ENCODE peak calls at places on chromosomes 3 and 15, in four cellular contexts. W, E, O and Z are unnamed samples.

GRCh38 chr3:31014317-31015040 is 120.0 kb upstream of the GADL1 start:
- DNase-seq in W (no peak), E (no peak), O (no peak), Z (no peak)

GRCh38 chr3:99505200-99505599 is 133.2 kb upstream of the COL8A1 start:
- DNase-seq in W (no peak), E (no peak), O (no peak), Z (no peak)

GRCh38 chr3:8490079-8490552 is 11.5 kb upstream of the LMCD1 start:
- DNase-seq in W (no peak), E (no peak), O (no peak), Z (no peak)

GRCh38 chr3:107992976-107993684 is 97.7 kb downstream of the CD47 start:
- DNase-seq in W (no peak), E (no peak), O (no peak), Z (no peak)

GRCh38 chr3:28295819-28296364 is 52.6 kb upstream of the ZCWPW2 start:
- DNase-seq in W (no peak), E (no peak), O (no peak), Z (no peak)

GRCh38 chr3:78314327-78314726 is 1274.4 kb downstream of the ROBO2 start:
- DNase-seq in W (no peak), E (no peak), O (no peak), Z (no peak)

GRCh38 chr15:79816565-79816964 is 80.2 kb downstream of the MTHFS start:
- DNase-seq in W (no peak), E (no peak), O (no peak), Z (no peak)

GRCh38 chr3:145952541-145952940 is 208.4 kb downstream of the PLOD2 start:
- DNase-seq in W (no peak), E (no peak), O (no peak), Z (no peak)

GRCh38 chr15:25088261-25088790 is 133.5 kb downstream of the SNRPN start:
- DNase-seq in W (no peak), E (no peak), O (no peak), Z (no peak)

GRCh38 chr3:135539351-135539750 is 426.2 kb upstream of the PPP2R3A start:
- DNase-seq in W (no peak), E (no peak), O (no peak), Z (peak)

GRCh38 chr15:44735482-44736260 is 657 bp upstream of the TRIM69 start:
- DNase-seq in W (no peak), E (no peak), O (peak), Z (peak)

GRCh38 chr3:31880020-31880419 is 101.0 kb downstream of the OSBPL10 start:
- DNase-seq in W (no peak), E (no peak), O (no peak), Z (no peak)

GRCh38 chr3:146159616-146160232 is 1.3 kb downstream of the PLOD2 start:
- DNase-seq in W (no peak), E (no peak), O (no peak), Z (no peak)

GRCh38 chr3:84141571-84141970 is 817.2 kb upstream of the CADM2 start:
- DNase-seq in W (no peak), E (no peak), O (no peak), Z (no peak)

GRCh38 chr15:98875309-98875708 is 132.3 kb downstream of the PGPEP1L start:
- DNase-seq in W (no peak), E (no peak), O (no peak), Z (no peak)

GRCh38 chr3:22960326-22960984 is 242.7 kb upstream of the UBE2E2 start:
- DNase-seq in W (peak), E (no peak), O (peak), Z (peak)

GRCh38 chr3:69271098-69271497 is 114.8 kb downstream of the FRMD4B start:
- DNase-seq in W (no peak), E (no peak), O (no peak), Z (no peak)

GRCh38 chr3:159922861-159923312 is 65.7 kb upstream of the IL12A start:
- DNase-seq in W (no peak), E (no peak), O (no peak), Z (no peak)

GRCh38 chr3:10434938-10435336 is 70.4 kb downstream of the ATP2B2 start:
- DNase-seq in W (no peak), E (no peak), O (no peak), Z (no peak)

GRCh38 chr3:76646921-76647562 is 392.9 kb upstream of the ROBO2 start:
- DNase-seq in W (no peak), E (no peak), O (no peak), Z (no peak)

GRCh38 chr3:22377421-22377820 is 626.4 kb upstream of the ZNF385D start:
- DNase-seq in W (no peak), E (no peak), O (no peak), Z (no peak)

GRCh38 chr3:109072208-109072607 is 45.7 kb downstream of the MORC1 start:
- DNase-seq in W (no peak), E (no peak), O (no peak), Z (no peak)

GRCh38 chr3:171801738-171802600 is 8.3 kb downstream of the PLD1 start:
- DNase-seq in W (peak), E (no peak), O (no peak), Z (no peak)

GRCh38 chr15:69314736-69315135 is 16.0 kb downstream of the PAQR5 start:
- DNase-seq in W (no peak), E (no peak), O (no peak), Z (no peak)

GRCh38 chr3:72690646-72691045 is 157.6 kb downstream of the SHQ1 start:
- DNase-seq in W (no peak), E (no peak), O (no peak), Z (no peak)

GRCh38 chr15:42511010-42511396 is 15.6 kb downstream of the SNAP23 start:
- DNase-seq in W (no peak), E (no peak), O (no peak), Z (no peak)

GRCh38 chr3:31918179-31919165 is 62.6 kb downstream of the OSBPL10 start:
- DNase-seq in W (no peak), E (no peak), O (no peak), Z (no peak)

DNA sequence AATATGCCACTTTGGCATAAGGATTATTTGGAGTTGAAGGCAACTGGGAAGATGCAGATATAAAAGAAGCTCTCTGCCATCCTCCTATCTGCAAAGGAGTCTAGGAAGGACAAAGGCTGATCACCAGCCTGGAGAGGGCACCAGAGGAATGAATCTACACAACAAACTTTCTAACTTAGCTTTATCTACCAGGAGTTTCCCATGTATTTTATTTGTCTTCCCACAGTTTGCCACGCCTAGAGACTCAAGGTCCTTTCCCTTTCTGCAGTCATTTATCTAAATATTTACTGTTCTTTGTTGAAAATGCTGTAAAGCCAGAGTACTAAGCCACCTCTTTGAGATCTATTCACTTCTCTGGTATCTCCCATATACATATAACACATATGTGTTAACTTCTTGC is 32.2 kb downstream of the GPR176 start:
- DNase-seq in W (peak), E (no peak), O (no peak), Z (peak)
- TF ChIP-seq CTCF in W (peak), E (peak), O (peak), Z (peak)

GRCh38 chr15:74793135-74794028 is 11.5 kb downstream of the CSK start:
- DNase-seq in W (no peak), E (no peak), O (peak), Z (peak)

GRCh38 chr15:74791667-74792066 is 9.8 kb downstream of the CSK start:
- DNase-seq in W (no peak), E (no peak), O (no peak), Z (no peak)

GRCh38 chr15:74791007-74791406 is 9.1 kb downstream of the CSK start:
- DNase-seq in W (no peak), E (no peak), O (no peak), Z (no peak)

GRCh38 chr15:74794248-74794969 is 12.5 kb downstream of the CSK start:
- DNase-seq in W (no peak), E (no peak), O (peak), Z (no peak)

DNA sequence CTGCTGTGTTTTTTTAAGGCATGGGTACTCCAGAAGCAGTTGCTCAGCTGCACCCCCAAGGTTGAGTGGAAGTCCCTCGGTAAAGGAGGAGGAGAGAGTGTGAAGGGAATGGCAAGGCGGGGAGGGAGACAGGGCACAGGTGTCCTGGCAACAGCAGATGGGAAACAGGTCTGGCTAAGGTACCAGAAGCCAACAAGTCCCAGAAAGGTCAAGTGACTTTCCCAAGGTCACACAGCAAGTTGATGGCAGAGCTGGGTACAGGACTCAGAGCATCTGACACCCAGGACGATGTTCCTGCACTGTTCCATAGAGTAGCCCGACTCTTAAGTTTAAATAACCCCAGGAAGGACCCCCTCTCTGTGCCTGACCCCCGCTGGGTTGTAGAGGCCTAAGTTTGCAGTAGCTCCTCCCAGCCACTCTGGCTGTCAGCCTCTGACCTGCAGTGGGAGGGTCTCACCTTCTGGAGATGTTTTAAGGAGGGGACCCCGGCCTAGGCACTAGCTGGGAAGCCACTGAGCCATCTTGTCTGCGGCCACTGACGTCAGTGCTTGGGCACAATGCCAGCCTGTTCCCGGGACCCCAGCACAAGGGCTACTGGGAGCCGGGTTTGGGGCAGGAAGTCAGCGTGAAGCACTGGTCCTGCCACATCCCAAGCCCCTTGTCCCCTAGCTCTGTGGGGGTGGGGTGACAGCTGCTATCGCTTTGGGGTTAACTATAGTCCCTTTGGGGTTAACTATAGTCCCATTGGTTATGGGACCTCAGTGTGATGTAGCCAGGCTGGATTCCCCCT is 10.5 kb downstream of the CSK start:
- DNase-seq in W (no peak), E (no peak), O (peak), Z (no peak)
- TF ChIP-seq POLR2AphosphoS5 in W (no peak), E (no peak), O (no peak), Z (no peak)

GRCh38 chr15:63401714-63402497 is 20.3 kb upstream of the CA12 start:
- DNase-seq in W (no peak), E (no peak), O (no peak), Z (no peak)

GRCh38 chr15:63405159-63405558 is 23.5 kb upstream of the CA12 start:
- DNase-seq in W (no peak), E (no peak), O (no peak), Z (no peak)

GRCh38 chr15:63401078-63401477 is 19.4 kb upstream of the CA12 start:
- DNase-seq in W (no peak), E (no peak), O (no peak), Z (no peak)

GRCh38 chr15:63402498-63403253 is 21.0 kb upstream of the CA12 start:
- DNase-seq in W (peak), E (no peak), O (no peak), Z (no peak)

DNA sequence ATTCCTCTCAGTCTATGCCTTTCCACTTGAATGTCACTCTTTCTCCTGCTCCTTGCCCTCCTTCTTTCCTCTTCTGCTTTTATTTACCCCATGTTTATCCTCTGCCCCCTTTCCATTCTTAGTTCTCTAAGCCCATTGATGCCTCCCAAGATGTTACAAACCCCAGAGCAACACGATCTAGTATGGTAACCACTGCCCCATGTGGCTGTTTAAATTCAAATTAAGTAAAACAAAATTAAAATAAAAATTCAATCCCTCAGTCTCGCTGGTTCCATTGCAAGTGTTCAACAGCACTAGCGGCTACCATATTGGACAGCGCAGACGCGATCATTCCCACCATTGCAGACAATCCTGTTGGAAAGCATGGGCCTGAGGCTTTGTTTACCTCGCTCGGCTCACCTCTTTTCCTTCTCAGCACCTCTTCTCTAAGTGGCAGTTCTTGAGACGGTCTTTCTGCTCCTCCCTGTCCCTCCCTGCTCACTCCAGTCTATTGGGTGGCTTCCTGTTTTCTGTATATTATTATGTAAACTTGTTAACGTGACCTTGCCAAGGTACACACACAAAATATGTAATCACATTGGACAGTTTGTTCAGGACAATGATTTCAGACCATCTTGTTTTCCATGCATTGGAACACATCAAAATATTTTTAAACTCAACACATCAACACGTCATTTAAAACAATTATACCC is 21.8 kb upstream of the CA12 start:
- DNase-seq in W (no peak), E (no peak), O (no peak), Z (no peak)
- TF ChIP-seq CTCF in W (no peak), E (no peak), O (no peak), Z (no peak)

GRCh38 chr15:67574981-67575632 is 32.6 kb downstream of the MAP2K5 start:
- DNase-seq in W (no peak), E (no peak), O (no peak), Z (no peak)

GRCh38 chr15:67584157-67584556 is 41.7 kb downstream of the MAP2K5 start:
- DNase-seq in W (no peak), E (no peak), O (no peak), Z (no peak)

GRCh38 chr15:67579967-67580366 is 37.5 kb downstream of the MAP2K5 start:
- DNase-seq in W (no peak), E (no peak), O (no peak), Z (no peak)

GRCh38 chr15:67578020-67578600 is 35.6 kb downstream of the MAP2K5 start:
- DNase-seq in W (no peak), E (no peak), O (no peak), Z (no peak)

DNA sequence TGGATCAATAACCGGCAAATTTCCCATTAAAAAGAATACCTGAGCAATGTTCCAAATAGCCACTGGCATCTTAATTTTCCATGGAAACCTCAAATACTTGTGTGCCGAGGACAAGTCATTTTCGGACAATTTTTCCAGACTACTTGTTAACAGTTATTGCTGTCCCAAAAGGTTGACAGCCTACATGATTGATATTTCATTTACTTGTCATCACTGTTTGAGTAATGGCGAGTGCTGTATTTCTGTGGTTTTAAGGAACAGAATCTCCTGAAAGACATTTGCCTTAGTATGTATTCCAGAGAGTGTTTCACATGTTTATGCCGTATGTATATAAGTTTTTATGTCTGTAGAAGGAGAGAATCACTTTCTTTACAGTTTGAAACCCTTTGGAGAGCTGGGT is 36.7 kb downstream of the MAP2K5 start:
- DNase-seq in W (no peak), E (no peak), O (no peak), Z (no peak)
- TF ChIP-seq POLR2AphosphoS5 in W (no peak), E (no peak), O (no peak), Z (no peak)

GRCh38 chr3:58175429-58176184 is 35.2 kb downstream of the DNASE1L3 start:
- DNase-seq in W (no peak), E (no peak), O (peak), Z (peak)

GRCh38 chr3:58171126-58171525 is 39.6 kb downstream of the DNASE1L3 start:
- DNase-seq in W (no peak), E (no peak), O (no peak), Z (no peak)

GRCh38 chr3:58173670-58174472 is 36.9 kb downstream of the DNASE1L3 start:
- DNase-seq in W (no peak), E (no peak), O (peak), Z (peak)

GRCh38 chr3:58175098-58175428 is 35.7 kb downstream of the DNASE1L3 start:
- DNase-seq in W (no peak), E (no peak), O (no peak), Z (no peak)

DNA sequence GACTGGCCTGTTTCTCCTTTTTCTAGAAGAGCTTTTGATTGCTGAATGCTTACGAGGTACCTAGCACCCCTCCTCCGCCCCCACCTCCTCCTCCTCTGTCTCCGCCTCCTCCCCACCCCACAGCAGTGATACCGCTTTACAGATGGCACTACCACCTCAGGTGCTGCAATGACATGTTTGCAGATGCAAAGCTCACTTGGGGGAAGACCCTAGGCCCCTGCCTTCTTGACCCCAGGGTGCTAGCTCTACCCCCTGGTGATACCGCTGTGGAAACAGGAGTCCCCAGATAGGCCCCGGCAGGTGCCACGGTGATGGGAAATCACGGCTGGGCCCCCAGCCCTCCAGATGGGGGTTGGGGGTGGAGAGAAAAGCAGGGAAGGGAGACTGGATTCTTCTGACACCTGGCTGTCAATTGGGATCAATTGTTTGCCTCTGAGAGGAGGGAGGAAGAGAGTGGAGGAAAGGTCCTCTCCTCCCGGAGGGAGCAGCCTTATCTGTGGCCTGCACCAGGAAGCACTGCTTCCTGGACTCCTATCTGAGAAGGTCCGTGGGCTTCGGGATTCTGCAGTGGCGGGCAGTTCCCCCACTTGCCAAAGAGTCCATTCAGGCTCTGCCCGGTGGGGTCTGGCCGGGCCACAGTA is 37.6 kb downstream of the DNASE1L3 start:
- DNase-seq in W (no peak), E (no peak), O (no peak), Z (no peak)
- TF ChIP-seq CTCF in W (no peak), E (no peak), O (no peak), Z (no peak)

GRCh38 chr15:57758556-57758955 is 52.0 kb downstream of the POLR2M start:
- DNase-seq in W (no peak), E (no peak), O (no peak), Z (no peak)

GRCh38 chr15:57751177-57751800 is 44.8 kb downstream of the POLR2M start:
- DNase-seq in W (no peak), E (no peak), O (no peak), Z (no peak)

GRCh38 chr15:57747206-57747605 is 40.7 kb downstream of the POLR2M start:
- DNase-seq in W (no peak), E (no peak), O (peak), Z (peak)

GRCh38 chr15:57752426-57752825 is 45.9 kb downstream of the POLR2M start:
- DNase-seq in W (no peak), E (no peak), O (no peak), Z (no peak)

GRCh38 chr15:57752840-57753239 is 46.3 kb downstream of the POLR2M start:
- DNase-seq in W (no peak), E (no peak), O (no peak), Z (no peak)
- TF ChIP-seq POLR2AphosphoS5 in W (no peak), E (no peak), O (no peak), Z (no peak)

GRCh38 chr3:151156618-151157216 is 46.3 kb downstream of the GPR171 start:
- DNase-seq in W (peak), E (no peak), O (no peak), Z (no peak)
- TF ChIP-seq CTCF in W (peak), E (peak), O (peak), Z (peak)

GRCh38 chr3:13265507-13265906 is 154.6 kb downstream of the NUP210 start:
- DNase-seq in W (no peak), E (no peak), O (no peak), Z (no peak)
- TF ChIP-seq POLR2AphosphoS5 in W (no peak), E (no peak), O (no peak), Z (no peak)

DNA sequence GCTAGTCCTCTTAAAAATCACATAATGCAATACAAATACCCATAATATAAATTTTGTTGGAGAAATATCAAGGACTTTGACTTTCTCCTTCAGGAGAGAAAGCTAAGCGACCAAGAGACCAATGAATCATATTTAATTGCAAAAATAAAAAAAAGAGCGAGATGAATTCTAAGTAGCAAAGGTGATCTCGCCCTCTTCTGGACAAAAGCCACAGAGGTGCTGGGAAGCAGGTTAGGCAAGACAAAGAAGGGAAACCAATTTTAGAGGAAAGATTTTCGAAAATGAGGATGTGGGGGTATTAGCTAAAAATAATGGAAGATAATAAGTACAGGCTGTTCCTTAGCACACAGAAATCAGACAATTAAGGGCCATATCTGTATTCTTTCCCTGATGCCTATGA is 111.4 kb upstream of the PLAAT1 start:
- DNase-seq in W (no peak), E (no peak), O (no peak), Z (no peak)
- TF ChIP-seq CTCF in W (peak), E (no peak), O (no peak), Z (no peak)